ENCODE peak calls at places on chromosomes 4 and X, in nine cellular contexts. One of them, this sample, is unnamed.
A peak's percentile ranks its signal among the peaks of the same experiment; 100 is the strongest.

GRCh38 chrX:95733426-95733825 is 951.2 kb upstream of the DIAPH2 start:
- DNase-seq in GM23248: no peak
- DNase-seq in GM12878: no peak
- DNase-seq in mammary epithelial cell: no peak
- DNase-seq in endothelial cell of umbilical vein: no peak
- DNase-seq in fibroblast of lung: no peak
- DNase-seq in H1: no peak
- DNase-seq in neural progenitor cell: peak; percentile 68
- DNase-seq in GM23338: no peak
- DNase-seq in this sample: no peak

GRCh38 chrX:13899607-13900006 is 82.7 kb upstream of the GPM6B start:
- DNase-seq in GM23248: peak; percentile 86
- DNase-seq in GM12878: no peak
- DNase-seq in mammary epithelial cell: peak; percentile 98
- DNase-seq in endothelial cell of umbilical vein: peak; percentile 15
- DNase-seq in fibroblast of lung: peak; percentile 92
- DNase-seq in H1: no peak
- DNase-seq in neural progenitor cell: no peak
- DNase-seq in GM23338: no peak
- DNase-seq in this sample: no peak

GRCh38 chr4:38667005-38667771 is 3.2 kb downstream of the KLF3 start:
- DNase-seq in GM23248: peak; percentile 98
- DNase-seq in GM12878: no peak
- DNase-seq in mammary epithelial cell: peak; percentile 98
- DNase-seq in endothelial cell of umbilical vein: peak; percentile 99
- DNase-seq in fibroblast of lung: peak; percentile 98
- DNase-seq in H1: peak; percentile 59
- DNase-seq in neural progenitor cell: peak; percentile 90
- DNase-seq in GM23338: peak; percentile 97
- DNase-seq in this sample: peak; percentile 90

GRCh38 chr4:146059865-146060264 is 115.7 kb upstream of the LSM6 start:
- DNase-seq in GM23248: no peak
- DNase-seq in GM12878: peak; percentile 84
- DNase-seq in mammary epithelial cell: no peak
- DNase-seq in endothelial cell of umbilical vein: no peak
- DNase-seq in fibroblast of lung: no peak
- DNase-seq in H1: no peak
- DNase-seq in neural progenitor cell: no peak
- DNase-seq in GM23338: no peak
- DNase-seq in this sample: peak; percentile 70

GRCh38 chrX:109714340-109714958 is 18.6 kb downstream of the ACSL4 start:
- DNase-seq in GM23248: peak; percentile 65
- DNase-seq in GM12878: no peak
- DNase-seq in mammary epithelial cell: peak; percentile 75
- DNase-seq in endothelial cell of umbilical vein: peak; percentile 50
- DNase-seq in fibroblast of lung: peak; percentile 86
- DNase-seq in H1: no peak
- DNase-seq in neural progenitor cell: no peak
- DNase-seq in GM23338: no peak
- DNase-seq in this sample: no peak

GRCh38 chrX:88170528-88170927 is 576.5 kb upstream of the CPXCR1 start:
- DNase-seq in GM23248: no peak
- DNase-seq in GM12878: no peak
- DNase-seq in mammary epithelial cell: no peak
- DNase-seq in endothelial cell of umbilical vein: no peak
- DNase-seq in fibroblast of lung: no peak
- DNase-seq in H1: no peak
- DNase-seq in neural progenitor cell: no peak
- DNase-seq in GM23338: no peak
- DNase-seq in this sample: no peak

GRCh38 chr4:98046665-98047064 is 96.6 kb downstream of the STPG2 start:
- DNase-seq in GM23248: no peak
- DNase-seq in GM12878: no peak
- DNase-seq in mammary epithelial cell: peak; percentile 2
- DNase-seq in endothelial cell of umbilical vein: no peak
- DNase-seq in fibroblast of lung: no peak
- DNase-seq in H1: no peak
- DNase-seq in neural progenitor cell: peak; percentile 13
- DNase-seq in GM23338: peak; percentile 74
- DNase-seq in this sample: no peak

GRCh38 chr4:41120297-41121217 is 93.8 kb downstream of the APBB2 start:
- DNase-seq in GM23248: peak; percentile 53
- DNase-seq in GM12878: no peak
- DNase-seq in mammary epithelial cell: peak; percentile 45
- DNase-seq in endothelial cell of umbilical vein: peak; percentile 78
- DNase-seq in fibroblast of lung: peak; percentile 95
- DNase-seq in H1: no peak
- DNase-seq in neural progenitor cell: no peak
- DNase-seq in GM23338: no peak
- DNase-seq in this sample: no peak

GRCh38 chr4:89657931-89658700 is 178.8 kb downstream of the SNCA start:
- DNase-seq in GM23248: peak; percentile 57
- DNase-seq in GM12878: no peak
- DNase-seq in mammary epithelial cell: no peak
- DNase-seq in endothelial cell of umbilical vein: peak; percentile 82
- DNase-seq in fibroblast of lung: peak; percentile 74
- DNase-seq in H1: no peak
- DNase-seq in neural progenitor cell: peak; percentile 30
- DNase-seq in GM23338: peak; percentile 61
- DNase-seq in this sample: peak; percentile 73

GRCh38 chrX:125503769-125504168 is 184.1 kb downstream of the TEX13C start:
- DNase-seq in GM23248: no peak
- DNase-seq in GM12878: no peak
- DNase-seq in mammary epithelial cell: no peak
- DNase-seq in endothelial cell of umbilical vein: no peak
- DNase-seq in fibroblast of lung: no peak
- DNase-seq in H1: no peak
- DNase-seq in neural progenitor cell: no peak
- DNase-seq in GM23338: no peak
- DNase-seq in this sample: no peak

GRCh38 chrX:47662144-47662657 is 3.2 kb upstream of the UXT start:
- DNase-seq in GM23248: peak; percentile 93
- DNase-seq in GM12878: no peak
- DNase-seq in mammary epithelial cell: peak; percentile 76
- DNase-seq in endothelial cell of umbilical vein: no peak
- DNase-seq in fibroblast of lung: peak; percentile 77
- DNase-seq in H1: no peak
- DNase-seq in neural progenitor cell: no peak
- DNase-seq in GM23338: no peak
- DNase-seq in this sample: no peak

GRCh38 chrX:109847257-109848187 is 114.5 kb upstream of the ACSL4 start:
- DNase-seq in GM23248: peak; percentile 83
- DNase-seq in GM12878: no peak
- DNase-seq in mammary epithelial cell: peak; percentile 56
- DNase-seq in endothelial cell of umbilical vein: no peak
- DNase-seq in fibroblast of lung: peak; percentile 93
- DNase-seq in H1: no peak
- DNase-seq in neural progenitor cell: no peak
- DNase-seq in GM23338: no peak
- DNase-seq in this sample: no peak

GRCh38 chrX:16466640-16467432 is 183.1 kb upstream of the S100G start:
- DNase-seq in GM23248: peak; percentile 60
- DNase-seq in GM12878: no peak
- DNase-seq in mammary epithelial cell: peak; percentile 84
- DNase-seq in endothelial cell of umbilical vein: no peak
- DNase-seq in fibroblast of lung: no peak
- DNase-seq in H1: no peak
- DNase-seq in neural progenitor cell: no peak
- DNase-seq in GM23338: no peak
- DNase-seq in this sample: no peak

GRCh38 chr4:128663325-128663724 is 146.2 kb upstream of the JADE1 start:
- DNase-seq in GM23248: no peak
- DNase-seq in GM12878: peak; percentile 37
- DNase-seq in mammary epithelial cell: no peak
- DNase-seq in endothelial cell of umbilical vein: no peak
- DNase-seq in fibroblast of lung: no peak
- DNase-seq in H1: no peak
- DNase-seq in neural progenitor cell: no peak
- DNase-seq in GM23338: no peak
- DNase-seq in this sample: peak; percentile 98

GRCh38 chr4:165079476-165079875 is 25.8 kb downstream of the TRIM75 start:
- DNase-seq in GM23248: no peak
- DNase-seq in GM12878: no peak
- DNase-seq in mammary epithelial cell: peak; percentile 5
- DNase-seq in endothelial cell of umbilical vein: peak; percentile 16
- DNase-seq in fibroblast of lung: peak; percentile 20
- DNase-seq in H1: no peak
- DNase-seq in neural progenitor cell: no peak
- DNase-seq in GM23338: no peak
- DNase-seq in this sample: peak; percentile 98

GRCh38 chr4:16838226-16838875 is 60.1 kb downstream of the LDB2 start:
- DNase-seq in GM23248: no peak
- DNase-seq in GM12878: no peak
- DNase-seq in mammary epithelial cell: no peak
- DNase-seq in endothelial cell of umbilical vein: no peak
- DNase-seq in fibroblast of lung: peak; percentile 6
- DNase-seq in H1: no peak
- DNase-seq in neural progenitor cell: no peak
- DNase-seq in GM23338: no peak
- DNase-seq in this sample: no peak

GRCh38 chr4:5753766-5754528 is 42.9 kb downstream of the EVC start:
- DNase-seq in GM23248: peak; percentile 87
- DNase-seq in GM12878: no peak
- DNase-seq in mammary epithelial cell: peak; percentile 57
- DNase-seq in endothelial cell of umbilical vein: peak; percentile 95
- DNase-seq in fibroblast of lung: peak; percentile 87
- DNase-seq in H1: peak; percentile 41
- DNase-seq in neural progenitor cell: no peak
- DNase-seq in GM23338: no peak
- DNase-seq in this sample: no peak

GRCh38 chr4:140174535-140174934 is 20.6 kb upstream of the MAML3 start:
- DNase-seq in GM23248: no peak
- DNase-seq in GM12878: no peak
- DNase-seq in mammary epithelial cell: no peak
- DNase-seq in endothelial cell of umbilical vein: no peak
- DNase-seq in fibroblast of lung: no peak
- DNase-seq in H1: no peak
- DNase-seq in neural progenitor cell: no peak
- DNase-seq in GM23338: no peak
- DNase-seq in this sample: peak; percentile 26

GRCh38 chr4:20638825-20639224 is 61.4 kb upstream of the PACRGL start:
- DNase-seq in GM23248: no peak
- DNase-seq in GM12878: no peak
- DNase-seq in mammary epithelial cell: no peak
- DNase-seq in endothelial cell of umbilical vein: no peak
- DNase-seq in fibroblast of lung: no peak
- DNase-seq in H1: peak; percentile 19
- DNase-seq in neural progenitor cell: no peak
- DNase-seq in GM23338: no peak
- DNase-seq in this sample: no peak

DNA sequence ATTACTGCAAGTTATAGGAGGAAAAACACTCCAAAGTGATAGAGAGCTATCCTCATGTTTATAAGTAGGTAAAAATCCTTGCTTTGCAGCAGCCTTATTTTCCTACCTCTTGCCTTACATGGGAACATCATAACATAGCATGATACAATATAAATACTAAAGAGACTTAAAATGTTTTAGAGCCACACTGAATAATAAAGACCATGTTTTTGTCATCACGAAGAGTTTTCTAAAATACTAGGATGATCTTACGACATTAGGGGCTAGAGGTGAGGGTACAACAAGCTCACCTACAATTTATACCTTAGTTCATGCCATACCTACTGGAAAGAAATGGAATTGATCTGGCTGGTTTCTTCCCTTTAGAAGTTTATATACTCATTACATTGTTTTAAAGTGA is 184.8 kb downstream of the FBXW7 start:
- DNase-seq in GM23248: no peak
- DNase-seq in GM12878: no peak
- DNase-seq in mammary epithelial cell: no peak
- DNase-seq in endothelial cell of umbilical vein: no peak
- DNase-seq in fibroblast of lung: no peak
- DNase-seq in H1: no peak
- DNase-seq in neural progenitor cell: no peak
- DNase-seq in GM23338: no peak
- DNase-seq in this sample: no peak
- H3K4me2 ChIP-seq in GM23248: peak overlapping the region; percentile 91
- H3K4me2 ChIP-seq in GM12878: peak overlapping the region; percentile 49
- H3K4me2 ChIP-seq in mammary epithelial cell: peak overlapping the region; percentile 92
- H3K4me2 ChIP-seq in endothelial cell of umbilical vein: peak overlapping the region; percentile 73
- H3K4me2 ChIP-seq in fibroblast of lung: peak overlapping the region; percentile 74
- H3K4me2 ChIP-seq in H1: no peak overlapping the region
- H3K4me2 ChIP-seq in neural progenitor cell: peak overlapping the region; percentile 64
- H3K4me2 ChIP-seq in GM23338: no peak overlapping the region
- H3K4me2 ChIP-seq in this sample: no peak overlapping the region

GRCh38 chr4:110628321-110629213 is 5.7 kb upstream of the PITX2 start:
- DNase-seq in GM23248: no peak
- DNase-seq in GM12878: no peak
- DNase-seq in mammary epithelial cell: no peak
- DNase-seq in endothelial cell of umbilical vein: no peak
- DNase-seq in fibroblast of lung: no peak
- DNase-seq in H1: peak; percentile 59
- DNase-seq in neural progenitor cell: peak; percentile 68
- DNase-seq in GM23338: peak; percentile 54
- DNase-seq in this sample: no peak
- TF ChIP-seq EZH2 in GM23248: no peak
- TF ChIP-seq EZH2 in GM12878: no peak
- TF ChIP-seq EZH2 in mammary epithelial cell: peak; percentile 50
- TF ChIP-seq EZH2 in endothelial cell of umbilical vein: peak; percentile 89
- TF ChIP-seq EZH2 in fibroblast of lung: peak; percentile 44
- TF ChIP-seq EZH2 in H1: no peak
- TF ChIP-seq EZH2 in neural progenitor cell: peak; percentile 6
- TF ChIP-seq EZH2 in GM23338: peak; percentile 53
- TF ChIP-seq EZH2 in this sample: no peak

DNA sequence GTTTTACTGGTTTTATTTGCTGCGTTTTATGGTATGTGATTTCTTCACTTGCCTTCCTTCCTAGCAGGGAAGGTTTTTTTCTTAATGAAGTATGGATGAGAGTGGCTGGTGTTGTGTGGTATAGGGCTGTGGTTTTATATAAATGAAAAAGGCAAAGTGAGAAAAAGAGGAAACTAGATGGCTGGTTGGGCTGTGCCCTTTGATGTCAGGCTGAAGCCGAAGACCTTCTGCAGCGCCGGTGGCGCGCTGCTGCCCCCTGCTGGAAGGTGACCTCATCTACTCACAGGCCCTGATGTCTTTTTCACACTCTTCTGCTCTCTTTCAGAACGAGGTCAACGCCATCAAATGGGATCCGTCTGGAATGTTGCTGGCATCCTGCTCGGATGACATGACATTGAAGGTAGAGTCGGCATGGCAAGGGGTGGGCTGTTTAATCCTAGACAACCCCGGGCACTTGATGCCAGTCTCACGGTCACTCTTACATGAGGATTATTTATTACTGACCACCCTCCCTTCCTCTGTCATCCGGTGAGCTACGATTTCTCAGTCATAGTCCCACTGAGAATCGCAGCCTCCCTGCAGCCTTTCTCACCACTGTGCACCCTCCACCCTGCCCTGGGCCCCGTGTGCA is 56.6 kb downstream of the GPR143 start:
- DNase-seq in GM23248: peak; percentile 65
- DNase-seq in GM12878: peak; percentile 42
- DNase-seq in mammary epithelial cell: peak; percentile 20
- DNase-seq in endothelial cell of umbilical vein: peak; percentile 67
- DNase-seq in fibroblast of lung: peak; percentile 66
- DNase-seq in H1: peak; percentile 76
- DNase-seq in neural progenitor cell: peak; percentile 76
- DNase-seq in GM23338: peak; percentile 73
- DNase-seq in this sample: peak; percentile 63
- H3K4me2 ChIP-seq in GM23248: no peak overlapping the region
- H3K4me2 ChIP-seq in GM12878: no peak overlapping the region
- H3K4me2 ChIP-seq in mammary epithelial cell: no peak overlapping the region
- H3K4me2 ChIP-seq in endothelial cell of umbilical vein: no peak overlapping the region
- H3K4me2 ChIP-seq in fibroblast of lung: no peak overlapping the region
- H3K4me2 ChIP-seq in H1: no peak overlapping the region
- H3K4me2 ChIP-seq in neural progenitor cell: no peak overlapping the region
- H3K4me2 ChIP-seq in GM23338: no peak overlapping the region
- H3K4me2 ChIP-seq in this sample: no peak overlapping the region

GRCh38 chrX:74923942-74924448 is 1.3 kb downstream of the NEXMIF start:
- DNase-seq in GM23248: peak; percentile 1
- DNase-seq in GM12878: no peak
- DNase-seq in mammary epithelial cell: no peak
- DNase-seq in endothelial cell of umbilical vein: no peak
- DNase-seq in fibroblast of lung: peak; percentile 0
- DNase-seq in H1: no peak
- DNase-seq in neural progenitor cell: peak; percentile 50
- DNase-seq in GM23338: peak; percentile 37
- DNase-seq in this sample: no peak
- TF ChIP-seq EZH2 in GM23248: no peak
- TF ChIP-seq EZH2 in GM12878: no peak
- TF ChIP-seq EZH2 in mammary epithelial cell: no peak
- TF ChIP-seq EZH2 in endothelial cell of umbilical vein: no peak
- TF ChIP-seq EZH2 in fibroblast of lung: no peak
- TF ChIP-seq EZH2 in H1: no peak
- TF ChIP-seq EZH2 in neural progenitor cell: peak; percentile 41
- TF ChIP-seq EZH2 in GM23338: no peak
- TF ChIP-seq EZH2 in this sample: no peak